ENCODE peak calls at places on chromosomes 1 and 21, in ten cellular contexts. J is stimulated activated CD8-positive, alpha-beta memory T cell treated with anti-CD3 and anti-CD28 coated beads, Interleukin-4, amount 100 ng/mL, for 4 hours; R is Panc1; L is activated naive CD8-positive, alpha-beta T cell treated with anti-CD3 and anti-CD28 coated beads for 36 hours; B is astrocyte of the spinal cord; U is SK-N-DZ; F is T-helper 2 cell; X is right lobe of liver; I is GM12891; Q is amniotic stem cell. H is an unnamed sample.

GRCh38 chr21:32682696-32683474 is 44.9 kb downstream of the SYNJ1 start:
- DNase-seq in B (no peak), F (no peak), I (no peak), X (no peak), J (no peak), Q (no peak), R (no peak), U (no peak), L (no peak), H (no peak)

GRCh38 chr1:159854101-159854692 is 8.3 kb downstream of the VSIG8 start:
- DNase-seq in B (peak; percentile 57), I (no peak), Q (no peak), R (no peak), U (peak; percentile 36), L (peak; percentile 16), J (no peak), F (no peak), X (peak; percentile 59), H (peak; percentile 47)

GRCh38 chr1:41920658-41921057 is 1.9 kb upstream of the HIVEP3 start:
- DNase-seq in R (no peak), Q (no peak), I (no peak), X (no peak), J (no peak), L (no peak), F (no peak), B (peak; percentile 68), U (no peak), H (no peak)

GRCh38 chr1:161473363-161473762 is 31.9 kb upstream of the FCGR2A start:
- DNase-seq in I (no peak), X (no peak), L (no peak), U (no peak), F (no peak), J (no peak), Q (no peak), B (no peak), R (no peak), H (no peak)

GRCh38 chr1:80495806-80496205 is 1304.9 kb upstream of the ADGRL2 start:
- DNase-seq in R (no peak), Q (no peak), J (no peak), U (no peak), L (no peak), X (no peak), B (no peak), F (no peak), I (no peak), H (no peak)

GRCh38 chr1:178465011-178465410 is 31.8 kb downstream of the CLEC20A start:
- DNase-seq in X (no peak), J (no peak), I (no peak), Q (no peak), R (no peak), F (no peak), L (no peak), U (no peak), B (peak; percentile 18), H (no peak)

GRCh38 chr21:29443398-29444010 is 144.8 kb downstream of the BACH1 start:
- DNase-seq in Q (no peak), X (no peak), I (no peak), J (no peak), F (no peak), B (no peak), U (no peak), R (no peak), L (no peak), H (no peak)

GRCh38 chr1:235867903-235868469 is 1.3 kb upstream of the LYST start:
- DNase-seq in U (no peak), F (no peak), J (no peak), Q (no peak), R (no peak), B (no peak), X (no peak), L (peak; percentile 42), I (no peak), H (no peak)

GRCh38 chr1:242146640-242147039 is 147.7 kb upstream of the MAP1LC3C start:
- DNase-seq in X (no peak), Q (no peak), I (no peak), L (no peak), F (no peak), B (no peak), U (no peak), J (no peak), R (peak; percentile 17), H (no peak)

H was measured in mesothelial cell of epicardium.